ENCODE peak calls at places on chromosomes 4 and X, in eight cellular contexts. One of them, this sample, is unnamed.

GRCh38 chrX:42678133-42678532 is 99.8 kb downstream of the PPP1R2C start:
- DNase-seq in naive thymus-derived CD8-positive, alpha-beta T cell: no peak
- DNase-seq in adipocyte: peak; percentile 1
- DNase-seq in endothelial cell: no peak
- DNase-seq in glutamatergic neuron: no peak
- DNase-seq in ecto neural progenitor cell: no peak
- DNase-seq in nephron progenitor cell: no peak
- DNase-seq in colonic mucosa: no peak
- DNase-seq in this sample: no peak

GRCh38 chrX:48475774-48476577 is at the start of gene FTSJ1:
- DNase-seq in colonic mucosa: peak; percentile 86
- DNase-seq in nephron progenitor cell: peak; percentile 61
- DNase-seq in glutamatergic neuron: peak; percentile 82
- DNase-seq in adipocyte: peak; percentile 94
- DNase-seq in endothelial cell: peak; percentile 65
- DNase-seq in ecto neural progenitor cell: peak; percentile 76
- DNase-seq in naive thymus-derived CD8-positive, alpha-beta T cell: peak; percentile 88
- DNase-seq in this sample: peak; percentile 83

GRCh38 chr4:101555341-101555880 is 208.1 kb upstream of the PPP3CA start:
- DNase-seq in nephron progenitor cell: no peak
- DNase-seq in naive thymus-derived CD8-positive, alpha-beta T cell: no peak
- DNase-seq in colonic mucosa: no peak
- DNase-seq in glutamatergic neuron: no peak
- DNase-seq in endothelial cell: no peak
- DNase-seq in adipocyte: no peak
- DNase-seq in ecto neural progenitor cell: no peak
- DNase-seq in this sample: no peak

GRCh38 chrX:150464001-150464400 is 100.9 kb downstream of the MAMLD1 start:
- DNase-seq in naive thymus-derived CD8-positive, alpha-beta T cell: no peak
- DNase-seq in colonic mucosa: no peak
- DNase-seq in adipocyte: no peak
- DNase-seq in nephron progenitor cell: no peak
- DNase-seq in glutamatergic neuron: no peak
- DNase-seq in endothelial cell: no peak
- DNase-seq in ecto neural progenitor cell: peak; percentile 7
- DNase-seq in this sample: no peak

GRCh38 chrX:2710041-2710471 is 19.0 kb downstream of the CD99 start:
- DNase-seq in ecto neural progenitor cell: no peak
- DNase-seq in colonic mucosa: no peak
- DNase-seq in adipocyte: peak; percentile 81
- DNase-seq in glutamatergic neuron: no peak
- DNase-seq in naive thymus-derived CD8-positive, alpha-beta T cell: no peak
- DNase-seq in nephron progenitor cell: no peak
- DNase-seq in endothelial cell: no peak
- DNase-seq in this sample: no peak

GRCh38 chrX:87621697-87622096 is 104.1 kb downstream of the KLHL4 start:
- DNase-seq in ecto neural progenitor cell: no peak
- DNase-seq in endothelial cell: no peak
- DNase-seq in nephron progenitor cell: no peak
- DNase-seq in glutamatergic neuron: peak; percentile 12
- DNase-seq in colonic mucosa: no peak
- DNase-seq in naive thymus-derived CD8-positive, alpha-beta T cell: no peak
- DNase-seq in adipocyte: no peak
- DNase-seq in this sample: no peak

GRCh38 chr4:106773106-106773905 is 262.8 kb downstream of the DKK2 start:
- DNase-seq in nephron progenitor cell: no peak
- DNase-seq in naive thymus-derived CD8-positive, alpha-beta T cell: no peak
- DNase-seq in ecto neural progenitor cell: no peak
- DNase-seq in glutamatergic neuron: no peak
- DNase-seq in adipocyte: peak; percentile 62
- DNase-seq in endothelial cell: no peak
- DNase-seq in colonic mucosa: no peak
- DNase-seq in this sample: no peak

GRCh38 chr4:7330811-7331681 is 103.7 kb downstream of the PSAPL1 start:
- DNase-seq in endothelial cell: no peak
- DNase-seq in nephron progenitor cell: no peak
- DNase-seq in naive thymus-derived CD8-positive, alpha-beta T cell: no peak
- DNase-seq in adipocyte: no peak
- DNase-seq in colonic mucosa: no peak
- DNase-seq in glutamatergic neuron: no peak
- DNase-seq in ecto neural progenitor cell: no peak
- DNase-seq in this sample: no peak

GRCh38 chrX:129606918-129607317 is 47.8 kb downstream of the APLN start:
- DNase-seq in colonic mucosa: peak; percentile 81
- DNase-seq in glutamatergic neuron: peak; percentile 46
- DNase-seq in naive thymus-derived CD8-positive, alpha-beta T cell: peak; percentile 58
- DNase-seq in adipocyte: peak; percentile 83
- DNase-seq in endothelial cell: peak; percentile 65
- DNase-seq in ecto neural progenitor cell: no peak
- DNase-seq in nephron progenitor cell: peak; percentile 77
- DNase-seq in this sample: peak; percentile 41

GRCh38 chrX:151505796-151506195 is 57.7 kb upstream of the PASD1 start:
- DNase-seq in colonic mucosa: no peak
- DNase-seq in glutamatergic neuron: peak; percentile 54
- DNase-seq in naive thymus-derived CD8-positive, alpha-beta T cell: no peak
- DNase-seq in endothelial cell: peak; percentile 36
- DNase-seq in ecto neural progenitor cell: no peak
- DNase-seq in nephron progenitor cell: peak; percentile 34
- DNase-seq in adipocyte: peak; percentile 31
- DNase-seq in this sample: no peak

GRCh38 chr4:16772366-16772850 is 126.0 kb downstream of the LDB2 start:
- DNase-seq in naive thymus-derived CD8-positive, alpha-beta T cell: no peak
- DNase-seq in nephron progenitor cell: no peak
- DNase-seq in glutamatergic neuron: no peak
- DNase-seq in colonic mucosa: no peak
- DNase-seq in ecto neural progenitor cell: no peak
- DNase-seq in endothelial cell: no peak
- DNase-seq in adipocyte: peak; percentile 91
- DNase-seq in this sample: no peak

GRCh38 chrX:115559672-115560071 is 1.3 kb upstream of the PLS3 start:
- DNase-seq in colonic mucosa: no peak
- DNase-seq in naive thymus-derived CD8-positive, alpha-beta T cell: no peak
- DNase-seq in nephron progenitor cell: no peak
- DNase-seq in adipocyte: no peak
- DNase-seq in endothelial cell: no peak
- DNase-seq in ecto neural progenitor cell: no peak
- DNase-seq in glutamatergic neuron: no peak
- DNase-seq in this sample: no peak

GRCh38 chrX:13126785-13127184 is 82.4 kb upstream of the FAM9C start:
- DNase-seq in ecto neural progenitor cell: no peak
- DNase-seq in colonic mucosa: no peak
- DNase-seq in glutamatergic neuron: no peak
- DNase-seq in nephron progenitor cell: no peak
- DNase-seq in adipocyte: no peak
- DNase-seq in naive thymus-derived CD8-positive, alpha-beta T cell: no peak
- DNase-seq in endothelial cell: no peak
- DNase-seq in this sample: no peak

GRCh38 chrX:65752294-65752693 is 84.8 kb downstream of the MSN start:
- DNase-seq in nephron progenitor cell: no peak
- DNase-seq in colonic mucosa: no peak
- DNase-seq in ecto neural progenitor cell: no peak
- DNase-seq in endothelial cell: no peak
- DNase-seq in adipocyte: no peak
- DNase-seq in naive thymus-derived CD8-positive, alpha-beta T cell: no peak
- DNase-seq in glutamatergic neuron: no peak
- DNase-seq in this sample: no peak

GRCh38 chr4:169745291-169745690 is 12.5 kb downstream of the HPF1 start:
- DNase-seq in adipocyte: peak; percentile 68
- DNase-seq in naive thymus-derived CD8-positive, alpha-beta T cell: no peak
- DNase-seq in nephron progenitor cell: no peak
- DNase-seq in colonic mucosa: no peak
- DNase-seq in glutamatergic neuron: no peak
- DNase-seq in ecto neural progenitor cell: no peak
- DNase-seq in endothelial cell: no peak
- DNase-seq in this sample: no peak

GRCh38 chr4:40648742-40649281 is 19.1 kb upstream of the RBM47 start:
- DNase-seq in naive thymus-derived CD8-positive, alpha-beta T cell: no peak
- DNase-seq in colonic mucosa: no peak
- DNase-seq in endothelial cell: no peak
- DNase-seq in glutamatergic neuron: no peak
- DNase-seq in ecto neural progenitor cell: no peak
- DNase-seq in nephron progenitor cell: no peak
- DNase-seq in adipocyte: no peak
- DNase-seq in this sample: no peak

GRCh38 chrX:109974906-109975655 is 27.8 kb upstream of the TMEM164 start:
- DNase-seq in glutamatergic neuron: no peak
- DNase-seq in adipocyte: no peak
- DNase-seq in naive thymus-derived CD8-positive, alpha-beta T cell: no peak
- DNase-seq in ecto neural progenitor cell: no peak
- DNase-seq in nephron progenitor cell: no peak
- DNase-seq in endothelial cell: no peak
- DNase-seq in colonic mucosa: no peak
- DNase-seq in this sample: no peak

GRCh38 chr4:111776546-111776945 is 368.7 kb upstream of the FAM241A start:
- DNase-seq in endothelial cell: no peak
- DNase-seq in glutamatergic neuron: no peak
- DNase-seq in naive thymus-derived CD8-positive, alpha-beta T cell: no peak
- DNase-seq in ecto neural progenitor cell: no peak
- DNase-seq in adipocyte: no peak
- DNase-seq in colonic mucosa: no peak
- DNase-seq in nephron progenitor cell: no peak
- DNase-seq in this sample: no peak

This sample was measured in effector CD8-positive, alpha-beta T cell.